ENCODE peak calls at places on chromosomes 13 and 19, in five cellular contexts. I, E, P, B and Z are unnamed samples.

GRCh38 chr13:100610399-100611347 is 22.1 kb upstream of the GGACT start:
- DNase-seq in I (no peak), E (no peak), P (no peak), B (no peak), Z (no peak)

GRCh38 chr13:37386276-37386675 is 212.3 kb downstream of the POSTN start:
- DNase-seq in I (no peak), E (no peak), P (peak), B (no peak), Z (peak)

GRCh38 chr19:47445937-47446402 is 25.7 kb downstream of the SLC8A2 start:
- DNase-seq in I (peak), E (peak), P (no peak), B (no peak), Z (no peak)

GRCh38 chr13:86581711-86582110 is 782.5 kb upstream of the SLITRK6 start:
- DNase-seq in I (peak), E (no peak), P (peak), B (no peak), Z (no peak)

GRCh38 chr13:111066544-111066943 is 48.6 kb upstream of the ARHGEF7 start:
- DNase-seq in I (no peak), E (no peak), P (no peak), B (no peak), Z (no peak)

GRCh38 chr13:100089633-100090032 is 740 bp downstream of the PCCA start:
- DNase-seq in I (peak), E (no peak), P (peak), B (no peak), Z (no peak)

GRCh38 chr19:18304194-18304495 is 18.7 kb downstream of the LSM4 start:
- DNase-seq in I (no peak), E (no peak), P (no peak), B (no peak), Z (no peak)

GRCh38 chr19:53875602-53876340 is 6.2 kb upstream of the PRKCG start:
- DNase-seq in I (peak), E (no peak), P (no peak), B (no peak), Z (peak)

GRCh38 chr19:44260343-44260681 is 626 bp downstream of the ZNF233 start:
- DNase-seq in I (no peak), E (no peak), P (no peak), B (no peak), Z (no peak)

GRCh38 chr13:30763786-30764440 is 28.6 kb downstream of the ALOX5AP start:
- DNase-seq in I (no peak), E (no peak), P (peak), B (no peak), Z (no peak)

GRCh38 chr19:14450168-14450874 is 17.2 kb downstream of the PKN1 start:
- DNase-seq in I (peak), E (peak), P (no peak), B (no peak), Z (peak)

GRCh38 chr13:28817204-28817603 is 2.9 kb upstream of the MTUS2 start:
- DNase-seq in I (no peak), E (peak), P (no peak), B (no peak), Z (no peak)

GRCh38 chr19:1239420-1239795 is 1.6 kb upstream of the CBARP start:
- DNase-seq in I (no peak), E (no peak), P (no peak), B (no peak), Z (no peak)

GRCh38 chr19:46635920-46636761 is at the start of gene GNG8:
- DNase-seq in I (no peak), E (no peak), P (no peak), B (no peak), Z (no peak)

GRCh38 chr19:38384209-38385027 is 3.4 kb downstream of the GGN start:
- DNase-seq in I (peak), E (peak), P (no peak), B (no peak), Z (peak)

GRCh38 chr19:55080121-55080914 is 4.6 kb downstream of the EPS8L1 start:
- DNase-seq in I (peak), E (peak), P (peak), B (no peak), Z (peak)

GRCh38 chr13:113110852-113111315 is 5.3 kb downstream of the F7 start:
- DNase-seq in I (no peak), E (no peak), P (no peak), B (no peak), Z (no peak)

GRCh38 chr19:4987692-4988370 is 18.9 kb downstream of the KDM4B start:
- DNase-seq in I (peak), E (no peak), P (peak), B (no peak), Z (no peak)

GRCh38 chr13:76632388-76633044 is 253.7 kb downstream of the KCTD12 start:
- DNase-seq in I (no peak), E (peak), P (no peak), B (no peak), Z (no peak)

GRCh38 chr13:103203750-103204330 is 137.6 kb upstream of the SLC10A2 start:
- DNase-seq in I (no peak), E (no peak), P (no peak), B (no peak), Z (no peak)

GRCh38 chr13:29523199-29523931 is 72.1 kb downstream of the SLC7A1 start:
- DNase-seq in I (no peak), E (no peak), P (no peak), B (no peak), Z (no peak)

GRCh38 chr13:27972619-27972877 is 3.4 kb upstream of the CDX2 start:
- DNase-seq in I (no peak), E (no peak), P (no peak), B (no peak), Z (no peak)

GRCh38 chr13:46796129-46796514 is 839 bp downstream of the ESD start:
- DNase-seq in I (no peak), E (no peak), P (no peak), B (no peak), Z (no peak)

GRCh38 chr13:77448689-77449088 is 86.8 kb upstream of the SCEL start:
- DNase-seq in I (no peak), E (peak), P (no peak), B (no peak), Z (no peak)

GRCh38 chr19:47228937-47229673 is 1.9 kb downstream of the BBC3 start:
- DNase-seq in I (peak), E (no peak), P (peak), B (no peak), Z (no peak)

GRCh38 chr13:30927595-30927994 is 4.9 kb upstream of the TEX26 start:
- DNase-seq in I (no peak), E (no peak), P (no peak), B (no peak), Z (no peak)

GRCh38 chr13:87052731-87053130 is 618.4 kb upstream of the SLITRK5 start:
- DNase-seq in I (no peak), E (no peak), P (peak), B (no peak), Z (no peak)

GRCh38 chr19:892243-892996 is 567 bp downstream of the MED16 start:
- DNase-seq in I (no peak), E (no peak), P (no peak), B (no peak), Z (no peak)

GRCh38 chr13:112569771-112570288 is 18.1 kb downstream of the TUBGCP3 start:
- DNase-seq in I (no peak), E (no peak), P (no peak), B (no peak), Z (no peak)

GRCh38 chr13:30192320-30193093 is 114.8 kb downstream of the KATNAL1 start:
- DNase-seq in I (no peak), E (no peak), P (no peak), B (no peak), Z (peak)

GRCh38 chr13:31044658-31045620 is 112.5 kb downstream of the TEX26 start:
- DNase-seq in I (peak), E (no peak), P (no peak), B (no peak), Z (peak)

GRCh38 chr19:46725859-46726393 is 9.0 kb upstream of the PRKD2 start:
- DNase-seq in I (no peak), E (no peak), P (no peak), B (no peak), Z (no peak)

GRCh38 chr13:61670384-61671161 is 254.9 kb upstream of the PCDH20 start:
- DNase-seq in I (no peak), E (no peak), P (no peak), B (no peak), Z (no peak)

GRCh38 chr13:100738176-100738855 is 63.7 kb upstream of the TMTC4 start:
- DNase-seq in I (no peak), E (peak), P (no peak), B (no peak), Z (no peak)

GRCh38 chr13:113051641-113052040 is 54.0 kb upstream of the F7 start:
- DNase-seq in I (no peak), E (no peak), P (no peak), B (no peak), Z (no peak)

GRCh38 chr19:2627319-2627829 is 75.1 kb downstream of the GNG7 start:
- DNase-seq in I (peak), E (no peak), P (peak), B (no peak), Z (peak)

GRCh38 chr13:101941095-101941777 is 460.6 kb downstream of the FGF14 start:
- DNase-seq in I (peak), E (no peak), P (peak), B (no peak), Z (no peak)

GRCh38 chr13:107450931-107451330 is 764.4 kb downstream of the LIG4 start:
- DNase-seq in I (peak), E (no peak), P (peak), B (no peak), Z (no peak)

GRCh38 chr19:11457831-11458230 is 22.4 kb downstream of the PRKCSH start:
- DNase-seq in I (no peak), E (no peak), P (no peak), B (no peak), Z (no peak)
- H4K91ac ChIP-seq in I (peak), E (no peak), P (no peak), B (no peak), Z (no peak)

GRCh38 chr19:34687348-34687747 is 9.9 kb downstream of the ZNF302 start:
- DNase-seq in I (no peak), E (no peak), P (no peak), B (no peak), Z (no peak)

GRCh38 chr19:34690372-34690771 is 12.9 kb downstream of the ZNF302 start:
- DNase-seq in I (no peak), E (no peak), P (no peak), B (no peak), Z (no peak)

GRCh38 chr19:34688592-34688991 is 11.1 kb downstream of the ZNF302 start:
- DNase-seq in I (no peak), E (no peak), P (no peak), B (no peak), Z (no peak)

DNA sequence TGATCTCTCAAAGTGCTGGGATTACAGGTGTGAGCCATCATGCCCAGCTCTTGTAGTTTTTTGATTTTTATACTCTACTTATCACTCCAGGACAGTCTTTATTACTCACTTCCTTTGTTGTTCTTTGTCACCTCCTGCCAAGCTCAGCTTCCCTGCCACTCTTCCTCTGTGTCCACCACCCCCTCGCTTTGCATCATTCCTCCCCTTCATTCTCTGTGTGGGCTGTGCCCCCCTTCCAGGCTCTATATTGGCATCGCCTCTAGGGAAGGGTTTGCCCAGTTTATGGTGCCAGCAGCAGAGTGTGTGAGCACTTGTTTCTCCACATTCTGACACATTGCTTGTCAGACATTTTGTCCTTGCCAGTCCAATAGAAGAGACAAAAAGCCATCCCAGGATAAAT is 15.1 kb downstream of the ZNF302 start:
- DNase-seq in I (no peak), E (no peak), P (no peak), B (no peak), Z (no peak)
- H4K8ac ChIP-seq in I (no peak), E (no peak), P (no peak), B (no peak), Z (no peak)

GRCh38 chr19:20051841-20052768 is 12.8 kb upstream of the ZNF682 start:
- DNase-seq in I (peak), E (peak), P (peak), B (peak), Z (peak)
- H2BK5ac ChIP-seq in I (no peak), E (peak), P (no peak), B (no peak), Z (peak)

GRCh38 chr19:10379880-10380310 is 477 bp downstream of the TYK2 start:
- DNase-seq in I (no peak), E (no peak), P (no peak), B (no peak), Z (no peak)
- H4K91ac ChIP-seq in I (peak), E (no peak), P (peak), B (no peak), Z (peak)

DNA sequence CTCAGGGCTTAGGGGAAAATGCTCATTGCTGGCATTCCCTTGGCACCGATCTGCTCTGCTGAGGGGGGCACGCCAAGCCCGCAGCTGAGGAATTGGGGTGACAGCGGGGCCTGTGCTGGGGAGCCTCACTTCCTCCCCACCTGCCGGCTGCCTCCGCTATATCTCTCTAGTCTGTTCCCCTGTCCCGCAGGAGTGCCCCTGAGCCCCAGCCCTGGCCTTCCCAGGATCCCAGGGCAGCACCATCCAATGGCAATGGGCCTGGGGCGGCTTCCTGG is 9.5 kb downstream of the STXBP2 start:
- DNase-seq in I (no peak), E (no peak), P (no peak), B (no peak), Z (no peak)
- H4K8ac ChIP-seq in I (no peak), E (no peak), P (no peak), B (no peak), Z (no peak)

DNA sequence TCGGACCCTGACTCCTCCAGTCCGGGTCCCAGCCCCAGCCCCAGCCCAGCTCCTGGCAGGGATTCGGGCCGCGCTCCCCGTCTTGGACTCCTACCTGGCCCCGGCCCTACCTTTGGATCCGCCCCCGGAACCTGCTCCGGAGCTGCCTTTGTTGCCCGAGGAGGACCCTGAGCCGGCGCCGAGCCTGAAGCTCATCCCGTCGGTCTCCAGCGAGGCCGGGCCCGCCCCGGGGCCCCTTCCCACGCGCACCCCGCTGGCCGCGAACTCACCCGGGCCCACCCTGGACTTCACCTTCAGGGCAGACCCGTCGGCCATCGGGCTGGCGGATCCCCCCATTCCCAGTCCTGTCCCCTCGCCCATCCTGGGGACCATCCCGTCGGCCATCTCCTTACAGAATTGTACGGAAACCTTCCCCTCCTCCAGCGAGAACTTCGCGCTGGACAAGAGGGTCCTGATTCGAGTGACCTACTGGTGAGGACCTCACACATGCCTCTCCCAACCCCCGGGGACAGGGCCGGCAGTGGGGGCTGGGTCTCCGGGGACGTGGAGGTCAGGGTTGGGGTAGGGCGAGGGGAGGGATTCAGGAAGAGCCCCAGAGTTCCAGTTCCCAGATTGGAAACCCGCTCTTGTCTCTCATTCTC is 732 bp downstream of the SELENOV start:
- DNase-seq in I (no peak), E (no peak), P (no peak), B (no peak), Z (no peak)
- H2BK5ac ChIP-seq in I (no peak), E (no peak), P (no peak), B (peak), Z (peak)

DNA sequence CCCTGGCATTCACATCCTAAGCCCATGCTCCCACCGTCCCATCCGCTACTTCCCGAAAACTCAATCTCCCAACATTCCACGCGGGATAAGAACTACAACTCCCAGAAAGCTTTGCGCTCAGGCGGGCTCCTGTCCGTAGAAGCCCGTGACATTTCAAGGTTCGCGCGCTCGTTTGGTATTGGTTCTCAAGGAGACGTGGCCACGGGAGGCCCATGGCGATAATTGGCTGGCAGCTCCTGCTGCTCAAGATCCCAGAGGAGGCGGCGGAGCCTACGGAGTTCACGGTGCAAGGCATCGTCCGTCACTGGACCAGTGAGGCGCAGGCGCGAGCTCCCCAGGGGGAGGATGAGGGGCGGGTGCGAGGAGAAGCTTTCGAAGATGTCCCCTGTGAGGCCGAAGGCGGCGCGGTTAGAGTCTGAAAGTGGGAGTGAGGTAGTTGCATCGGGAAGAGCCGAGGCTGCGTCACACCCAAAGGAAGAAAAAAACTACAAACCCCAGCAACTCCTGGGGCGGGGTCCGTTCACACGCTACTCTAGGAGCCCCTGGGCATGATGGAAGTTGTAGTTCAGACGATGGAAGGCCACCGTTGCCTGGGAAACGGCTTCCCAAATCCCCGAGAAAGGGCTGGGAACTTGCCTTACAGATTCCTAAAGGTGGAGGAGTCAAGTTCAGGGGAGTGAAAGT is 1.2 kb upstream of the MAMSTR start:
- DNase-seq in I (peak), E (peak), P (peak), B (peak), Z (peak)
- H4K91ac ChIP-seq in I (peak), E (no peak), P (peak), B (no peak), Z (peak)

GRCh38 chr13:40657307-40657706 is 9.1 kb downstream of the FOXO1 start:
- DNase-seq in I (no peak), E (no peak), P (no peak), B (no peak), Z (no peak)
- H4K8ac ChIP-seq in I (no peak), E (no peak), P (no peak), B (no peak), Z (no peak)

DNA sequence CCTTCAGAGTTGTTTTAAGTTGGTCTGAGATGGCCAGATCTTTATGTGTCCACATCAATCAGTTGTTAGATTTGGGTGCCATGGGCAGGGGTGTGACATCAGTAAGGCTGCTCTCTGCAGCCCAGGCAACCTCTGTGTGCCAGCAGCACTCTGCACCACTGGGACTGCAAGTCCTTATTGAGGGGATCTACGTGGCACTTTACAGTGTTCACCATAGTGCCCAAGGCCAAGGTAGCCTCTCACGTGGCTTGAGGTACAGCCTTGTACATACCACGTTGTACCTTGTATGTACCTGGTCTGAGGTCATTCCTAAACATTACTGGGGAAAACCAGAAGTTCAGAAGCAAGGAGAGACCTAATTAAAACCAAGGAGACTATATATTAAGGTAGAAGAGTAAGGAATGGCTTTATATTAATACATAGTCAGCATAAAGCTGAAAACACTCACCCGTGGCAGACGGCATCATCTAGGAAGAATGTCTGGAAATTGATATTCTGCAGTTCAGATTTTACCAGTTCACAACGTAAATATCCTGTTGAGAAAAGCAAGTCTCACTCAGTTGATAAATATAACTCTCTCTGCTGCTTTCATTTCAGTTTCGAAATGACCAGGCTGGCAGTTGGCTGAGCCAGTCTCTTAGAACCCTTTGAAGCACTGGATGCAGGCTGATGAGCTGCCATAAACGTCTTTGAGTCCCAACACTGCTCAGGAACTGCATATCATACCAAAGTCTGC is 128.8 kb downstream of the ZDHHC20 start:
- DNase-seq in I (peak), E (no peak), P (peak), B (no peak), Z (no peak)
- H2BK5ac ChIP-seq in I (no peak), E (no peak), P (no peak), B (no peak), Z (no peak)